ENCODE peak calls at places on chromosomes 12 and 14, in six cellular contexts. O, E, D, S, Q and P are unnamed samples.

GRCh38 chr12:34397591-34398365 is 375.5 kb downstream of the ALG10 start:
- DNase-seq in O (no peak), E (peak; percentile 7), D (peak; percentile 0), S (no peak), Q (no peak), P (peak; percentile 6)

GRCh38 chr12:95942106-95942531 is 295 bp downstream of the CCDC38 start:
- DNase-seq in O (no peak), E (no peak), D (no peak), S (no peak), Q (no peak), P (no peak)

GRCh38 chr12:82757611-82758010 is 70.9 kb downstream of the TMTC2 start:
- DNase-seq in O (no peak), E (no peak), D (no peak), S (no peak), Q (no peak), P (no peak)

GRCh38 chr14:67620217-67620789 is 583 bp downstream of the ARG2 start:
- DNase-seq in O (no peak), E (no peak), D (no peak), S (no peak), Q (no peak), P (no peak)

GRCh38 chr12:90908465-90908864 is 46.5 kb downstream of the CCER1 start:
- DNase-seq in O (no peak), E (no peak), D (no peak), S (no peak), Q (no peak), P (no peak)

GRCh38 chr12:10130042-10130441 is at the start of gene CLEC7A:
- DNase-seq in O (no peak), E (no peak), D (no peak), S (no peak), Q (no peak), P (no peak)

GRCh38 chr12:59429766-59430165 is 166.1 kb upstream of the SLC16A7 start:
- DNase-seq in O (no peak), E (no peak), D (no peak), S (no peak), Q (no peak), P (no peak)

GRCh38 chr12:19669793-19670192 is 230.5 kb downstream of the AEBP2 start:
- DNase-seq in O (no peak), E (no peak), D (no peak), S (no peak), Q (no peak), P (no peak)

GRCh38 chr12:80551897-80552296 is 107.9 kb downstream of the PTPRQ start:
- DNase-seq in O (no peak), E (no peak), D (no peak), S (peak; percentile 98), Q (peak; percentile 80), P (no peak)

GRCh38 chr14:61569783-61570182 is 125.5 kb upstream of the HIF1A start:
- DNase-seq in O (no peak), E (no peak), D (no peak), S (peak; percentile 82), Q (no peak), P (no peak)

GRCh38 chr14:50726372-50727107 is 58.4 kb upstream of the SAV1 start:
- DNase-seq in O (no peak), E (no peak), D (no peak), S (peak; percentile 74), Q (no peak), P (no peak)

GRCh38 chr14:76268700-76269099 is 107.2 kb upstream of the ESRRB start:
- DNase-seq in O (no peak), E (no peak), D (no peak), S (no peak), Q (no peak), P (no peak)

GRCh38 chr14:72291908-72292688 is 359.9 kb downstream of the RGS6 start:
- DNase-seq in O (no peak), E (no peak), D (no peak), S (peak; percentile 1), Q (peak; percentile 9), P (peak; percentile 16)

GRCh38 chr14:20632831-20633771 is 8.4 kb downstream of the OR6S1 start:
- DNase-seq in O (peak; percentile 51), E (no peak), D (peak; percentile 45), S (no peak), Q (peak; percentile 43), P (peak; percentile 47)

GRCh38 chr14:36805116-36805515 is 143.5 kb downstream of the PAX9 start:
- DNase-seq in O (no peak), E (no peak), D (no peak), S (no peak), Q (no peak), P (no peak)

GRCh38 chr12:16603916-16604575 is 1.9 kb downstream of the LMO3 start:
- DNase-seq in O (no peak), E (no peak), D (no peak), S (no peak), Q (no peak), P (no peak)

GRCh38 chr14:99123208-99123870 is 148.7 kb downstream of the BCL11B start:
- DNase-seq in O (no peak), E (no peak), D (no peak), S (no peak), Q (no peak), P (no peak)